ENCODE peak calls at places on chromosomes 7 and 10, in six cellular contexts. J is RWPE1; X is GOT3; P is naive thymus-derived CD8-positive, alpha-beta T cell; S is HCT116; E is T-helper 17 cell. Q is an unnamed sample.

GRCh38 chr7:92839901-92840300 is 3.5 kb upstream of the CDK6 start:
- DNase-seq in J (no peak), X (no peak), P (no peak), S (no peak), E (no peak), Q (no peak)

GRCh38 chr10:7441395-7442161 is 30.7 kb upstream of the SFMBT2 start:
- DNase-seq in J (no peak), X (no peak), P (no peak), S (no peak), E (no peak), Q (no peak)

GRCh38 chr10:131983780-131984179 is 2.1 kb upstream of the BNIP3 start:
- DNase-seq in J (peak), X (no peak), P (no peak), S (no peak), E (no peak), Q (no peak)

GRCh38 chr7:132183822-132184380 is 392.4 kb downstream of the PLXNA4 start:
- DNase-seq in J (no peak), X (no peak), P (no peak), S (no peak), E (no peak), Q (no peak)

GRCh38 chr7:68963547-68963946 is 634.7 kb upstream of the AUTS2 start:
- DNase-seq in J (no peak), X (no peak), P (no peak), S (no peak), E (no peak), Q (peak)

GRCh38 chr10:110208614-110209398 is 1.4 kb downstream of the MXI1 start:
- DNase-seq in J (peak), X (no peak), P (peak), S (no peak), E (no peak), Q (no peak)

GRCh38 chr10:68955786-68956532 is at the start of gene DDX21:
- DNase-seq in J (peak), X (peak), P (peak), S (peak), E (peak), Q (peak)

GRCh38 chr10:126014309-126014708 is 117.9 kb downstream of the FANK1 start:
- DNase-seq in J (no peak), X (no peak), P (no peak), S (no peak), E (no peak), Q (no peak)

GRCh38 chr7:42805601-42806000 is 106.3 kb downstream of the C7orf25 start:
- DNase-seq in J (no peak), X (no peak), P (no peak), S (no peak), E (no peak), Q (no peak)

GRCh38 chr7:85554294-85554877 is 367.5 kb upstream of the SEMA3D start:
- DNase-seq in J (peak), X (no peak), P (no peak), S (peak), E (no peak), Q (peak)

GRCh38 chr7:30070052-30070451 is 41.8 kb downstream of the PLEKHA8 start:
- DNase-seq in J (no peak), X (no peak), P (no peak), S (no peak), E (no peak), Q (no peak)

GRCh38 chr7:2219606-2220005 is 13.1 kb downstream of the MAD1L1 start:
- DNase-seq in J (no peak), X (no peak), P (no peak), S (no peak), E (no peak), Q (no peak)

GRCh38 chr7:64463636-64464375 is 99.1 kb downstream of the ZNF680 start:
- DNase-seq in J (no peak), X (no peak), P (peak), S (no peak), E (peak), Q (peak)

GRCh38 chr7:100921039-100921438 is 25.4 kb upstream of the ACHE start:
- DNase-seq in J (no peak), X (no peak), P (no peak), S (no peak), E (no peak), Q (no peak)

GRCh38 chr7:18648849-18649758 is 153.6 kb downstream of the HDAC9 start:
- DNase-seq in J (no peak), X (no peak), P (no peak), S (no peak), E (no peak), Q (no peak)

GRCh38 chr10:73875139-73875475 is 752 bp upstream of the CAMK2G start:
- DNase-seq in J (no peak), X (no peak), P (peak), S (no peak), E (no peak), Q (no peak)

GRCh38 chr7:6299774-6300173 is 27.4 kb upstream of the CYTH3 start:
- DNase-seq in J (no peak), X (no peak), P (no peak), S (no peak), E (no peak), Q (no peak)

GRCh38 chr7:73827568-73828106 is 3.2 kb upstream of the CLDN4 start:
- DNase-seq in J (no peak), X (no peak), P (no peak), S (peak), E (no peak), Q (peak)

GRCh38 chr10:104351067-104351681 is 2.5 kb upstream of the CFAP58 start:
- DNase-seq in J (no peak), X (no peak), P (no peak), S (no peak), E (no peak), Q (no peak)

GRCh38 chr10:43998021-43998809 is 349.5 kb upstream of the ZNF32 start:
- DNase-seq in J (no peak), X (no peak), P (no peak), S (no peak), E (no peak), Q (no peak)

GRCh38 chr7:134571101-134571500 is 22.2 kb downstream of the AKR1B15 start:
- DNase-seq in J (no peak), X (no peak), P (no peak), S (no peak), E (no peak), Q (no peak)

GRCh38 chr7:115632636-115633035 is 397.9 kb downstream of the TFEC start:
- DNase-seq in J (no peak), X (no peak), P (no peak), S (no peak), E (no peak), Q (no peak)

GRCh38 chr10:78973901-78974408 is 94.8 kb upstream of the ZMIZ1 start:
- DNase-seq in J (peak), X (peak), P (no peak), S (peak), E (no peak), Q (peak)

GRCh38 chr10:26446258-26446657 is 8.1 kb downstream of the APBB1IP start:
- DNase-seq in J (no peak), X (no peak), P (no peak), S (no peak), E (no peak), Q (no peak)

GRCh38 chr10:91345716-91346115 is 64.4 kb upstream of the HECTD2 start:
- DNase-seq in J (no peak), X (no peak), P (no peak), S (no peak), E (no peak), Q (no peak)

GRCh38 chr7:116679495-116679894 is 7.5 kb downstream of the MET start:
- DNase-seq in J (peak), X (no peak), P (no peak), S (no peak), E (no peak), Q (no peak)

GRCh38 chr7:132275384-132275783 is 300.9 kb downstream of the PLXNA4 start:
- DNase-seq in J (no peak), X (no peak), P (no peak), S (no peak), E (no peak), Q (no peak)

GRCh38 chr10:124388476-124388822 is 30.3 kb downstream of the OAT start:
- DNase-seq in J (no peak), X (no peak), P (no peak), S (no peak), E (no peak), Q (no peak)

GRCh38 chr7:135770139-135770710 is 21.6 kb upstream of the FAM180A start:
- DNase-seq in J (no peak), X (no peak), P (no peak), S (no peak), E (no peak), Q (no peak)

GRCh38 chr7:55457801-55458200 is 92.7 kb downstream of the LANCL2 start:
- DNase-seq in J (no peak), X (no peak), P (no peak), S (no peak), E (no peak), Q (no peak)

GRCh38 chr10:114103286-114103685 is 59.6 kb downstream of the ADRB1 start:
- DNase-seq in J (peak), X (no peak), P (no peak), S (peak), E (no peak), Q (peak)

GRCh38 chr7:28595779-28596178 is 183.5 kb downstream of the CREB5 start:
- DNase-seq in J (no peak), X (no peak), P (no peak), S (no peak), E (no peak), Q (no peak)

GRCh38 chr10:22475527-22475856 is 130.2 kb downstream of the SPAG6 start:
- DNase-seq in J (no peak), X (no peak), P (no peak), S (no peak), E (no peak), Q (no peak)

GRCh38 chr10:43262043-43262901 is 4.6 kb downstream of the RASGEF1A start:
- DNase-seq in J (no peak), X (no peak), P (no peak), S (no peak), E (no peak), Q (no peak)

GRCh38 chr7:105413887-105414437 is 25.2 kb upstream of the SRPK2 start:
- DNase-seq in J (no peak), X (no peak), P (no peak), S (no peak), E (no peak), Q (no peak)

GRCh38 chr10:93138113-93138870 is 64.6 kb downstream of the CYP26A1 start:
- DNase-seq in J (peak), X (no peak), P (no peak), S (no peak), E (no peak), Q (no peak)

GRCh38 chr7:88339195-88339922 is 32.7 kb upstream of the STEAP4 start:
- DNase-seq in J (no peak), X (no peak), P (no peak), S (no peak), E (no peak), Q (no peak)

GRCh38 chr7:150978136-150978789 is at the start of gene KCNH2:
- DNase-seq in J (peak), X (no peak), P (peak), S (no peak), E (no peak), Q (no peak)

GRCh38 chr10:112711366-112711765 is 238.7 kb upstream of the TCF7L2 start:
- DNase-seq in J (no peak), X (no peak), P (no peak), S (no peak), E (no peak), Q (no peak)

Q was measured in PC-9.